ENCODE peak calls at places on chromosomes 11 and 22, in five cellular contexts. W is psoas muscle, U is endodermal cell, G is trophoblast cell, K is body of pancreas. F is an unnamed sample. For H3K36me3, the result is how much of the 10 kb centered on the place peaks cover.

GRCh38 chr11:134024420-134025085 is 44.3 kb upstream of the JAM3 start:
- DNase-seq in K (no peak), U (no peak), G (peak), W (no peak), F (peak)

GRCh38 chr22:17779286-17780115 is 5.2 kb upstream of the BID start:
- DNase-seq in K (no peak), G (no peak), U (no peak), W (no peak), F (no peak)

GRCh38 chr22:42721045-42721434 is 370 bp upstream of the A4GALT start:
- DNase-seq in K (no peak), G (no peak), W (no peak), U (no peak), F (peak)

GRCh38 chr11:121543981-121544380 is 91.2 kb upstream of the SORL1-AS1 start:
- DNase-seq in U (no peak), K (no peak), G (no peak), W (no peak), F (no peak)

GRCh38 chr11:70908223-70908622 is 344.2 kb downstream of the SHANK2 start:
- DNase-seq in K (no peak), W (no peak), G (no peak), U (no peak), F (no peak)

GRCh38 chr11:33617672-33618362 is 82.8 kb downstream of the C11orf91 start:
- DNase-seq in K (no peak), G (no peak), W (no peak), U (no peak), F (no peak)

GRCh38 chr22:24201681-24202590 is 20.6 kb downstream of the SUSD2 start:
- DNase-seq in W (no peak), U (no peak), G (peak), K (no peak), F (no peak)

GRCh38 chr11:57571631-57572030 is 4.2 kb upstream of the UBE2L6 start:
- DNase-seq in G (no peak), K (no peak), W (no peak), U (no peak), F (no peak)

GRCh38 chr22:27115816-27116256 is 458.4 kb downstream of the MIAT start:
- DNase-seq in K (peak), G (no peak), W (no peak), U (no peak), F (no peak)

GRCh38 chr22:44746836-44747519 is 5.4 kb upstream of the ARHGAP8 start:
- DNase-seq in W (no peak), U (peak), K (peak), G (peak), F (no peak)

GRCh38 chr11:7538466-7539454 is 25.0 kb downstream of the PPFIBP2 start:
- DNase-seq in G (peak), U (no peak), K (no peak), W (no peak), F (no peak)

GRCh38 chr11:108364159-108364558 is 103.2 kb downstream of the C11orf65 start:
- DNase-seq in U (no peak), W (no peak), G (no peak), K (no peak), F (no peak)

GRCh38 chr11:12704049-12704448 is 29.8 kb downstream of the TEAD1 start:
- DNase-seq in U (no peak), K (no peak), G (peak), W (no peak), F (no peak)

GRCh38 chr22:35299217-35299716 is 427 bp upstream of the TOM1 start:
- DNase-seq in U (no peak), K (no peak), W (no peak), G (no peak), F (no peak)

GRCh38 chr22:35305525-35306070 is 5.9 kb downstream of the TOM1 start:
- DNase-seq in W (no peak), U (no peak), G (no peak), K (no peak), F (no peak)

GRCh38 chr22:35303029-35303624 is 3.4 kb downstream of the TOM1 start:
- DNase-seq in K (no peak), W (no peak), G (no peak), U (no peak), F (no peak)

GRCh38 chr22:35299717-35300497 is at the start of gene TOM1:
- DNase-seq in U (peak), K (peak), W (peak), G (peak), F (peak)

DNA sequence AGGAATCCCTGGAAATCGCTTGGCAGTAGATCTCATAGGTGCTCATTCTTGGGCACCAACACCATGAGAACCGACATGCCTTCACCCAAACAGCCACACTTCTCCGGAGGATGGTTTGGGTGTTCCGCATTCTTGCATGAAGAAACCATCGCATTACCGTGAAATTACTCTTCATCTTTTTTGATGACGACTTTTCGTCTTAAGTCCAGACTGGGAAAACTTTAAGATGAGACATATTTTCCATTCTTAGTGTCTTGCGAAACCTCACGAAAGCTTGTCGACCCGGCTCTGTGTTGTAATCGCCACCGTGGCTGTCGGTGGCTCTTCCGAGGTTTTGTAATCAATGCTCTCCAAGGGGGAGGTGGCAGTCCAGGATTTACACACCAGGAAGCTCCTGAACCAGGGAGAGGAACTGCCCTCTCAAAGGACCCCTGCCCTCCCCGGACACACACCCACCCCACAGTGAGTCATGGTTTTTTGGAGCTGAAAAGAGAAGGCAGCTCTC is 1.7 kb downstream of the TOM1 start:
- DNase-seq in K (no peak), G (peak), W (peak), U (no peak), F (no peak)
- H3K4me3 ChIP-seq in K (no peak), G (no peak), W (peak), U (no peak), F (no peak)

GRCh38 chr22:30413745-30414524 is 11.6 kb upstream of the MTFP1 start:
- DNase-seq in G (no peak), U (no peak), W (no peak), K (no peak), F (no peak)

GRCh38 chr22:30413001-30413400 is 12.6 kb upstream of the MTFP1 start:
- DNase-seq in U (no peak), W (no peak), G (no peak), K (no peak), F (no peak)

GRCh38 chr22:30416403-30416802 is 9.2 kb upstream of the MTFP1 start:
- DNase-seq in U (no peak), K (no peak), G (no peak), W (no peak), F (no peak)

GRCh38 chr22:30416843-30417242 is 8.7 kb upstream of the MTFP1 start:
- DNase-seq in K (no peak), G (no peak), W (no peak), U (no peak), F (no peak)

GRCh38 chr22:30414525-30415047 is 11.0 kb upstream of the MTFP1 start:
- DNase-seq in G (no peak), W (no peak), K (no peak), U (no peak), F (no peak)
- H3K36me3 ChIP-seq in G (under half), W (under half), K (under half), U (half or more), F (under half)

DNA sequence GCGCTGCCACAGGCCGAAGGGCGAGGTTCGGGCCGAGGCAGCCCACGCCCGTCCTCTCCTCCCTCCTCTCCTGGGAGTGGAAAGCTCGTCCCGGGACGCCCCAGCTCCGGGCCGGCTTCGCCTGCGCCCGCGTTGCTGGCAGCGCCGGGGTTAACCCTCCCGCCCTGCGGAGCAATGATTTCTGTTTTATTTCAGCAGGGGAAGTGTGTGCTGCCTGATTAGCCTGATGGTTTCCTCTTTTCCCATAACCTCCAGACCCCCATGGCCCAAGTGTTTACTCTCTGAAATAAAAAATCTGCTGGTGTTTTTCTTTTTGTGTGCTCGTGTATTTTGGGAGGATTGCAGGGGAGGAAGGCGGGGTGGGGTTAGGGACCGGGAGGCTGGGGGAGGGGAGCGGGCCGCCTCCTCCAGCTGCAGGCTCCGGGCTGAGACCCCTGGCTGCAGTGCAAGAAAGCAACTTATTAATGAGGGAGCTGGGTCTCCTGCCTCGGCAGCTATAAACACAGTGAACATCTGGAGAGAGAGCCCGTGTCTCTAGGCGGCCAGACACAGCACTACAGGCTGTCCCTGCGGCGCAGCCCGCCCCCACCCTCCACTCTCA is 38.6 kb downstream of the ETS1 start:
- DNase-seq in K (peak), W (peak), U (peak), G (no peak), F (peak)
- H3K4me3 ChIP-seq in K (no peak), W (peak), U (peak), G (no peak), F (peak)

GRCh38 chr22:38720350-38720749 is 14.6 kb downstream of the GTPBP1 start:
- DNase-seq in K (no peak), G (no peak), W (no peak), U (no peak), F (no peak)
- H3K36me3 ChIP-seq in K (under half), G (under half), W (under half), U (half or more), F (under half)

DNA sequence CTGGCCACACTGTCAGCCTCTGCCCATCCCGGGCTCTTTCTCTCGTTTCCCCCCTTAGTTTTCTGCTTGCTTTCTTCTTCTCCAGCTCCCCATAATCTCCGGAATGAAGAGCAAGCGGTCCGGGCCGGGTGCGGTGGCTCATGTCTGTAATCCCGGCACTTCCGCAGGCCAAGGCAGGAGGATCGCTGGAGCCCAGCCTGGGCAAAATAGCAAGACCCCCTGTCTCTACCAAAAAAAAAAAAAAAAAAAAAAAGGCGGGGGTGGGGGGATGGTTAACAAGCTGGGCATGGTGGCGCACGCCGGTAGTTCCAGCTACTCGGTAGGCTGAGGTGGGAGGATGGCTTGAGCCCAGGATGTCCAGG is 40.8 kb downstream of the AHNAK start:
- DNase-seq in K (no peak), U (no peak), W (no peak), G (no peak), F (no peak)
- H3K4me3 ChIP-seq in K (no peak), U (no peak), W (peak), G (no peak), F (peak)

GRCh38 chr11:74932797-74933196 is 16.1 kb downstream of the XRRA1 start:
- DNase-seq in K (no peak), U (no peak), W (no peak), G (no peak), F (no peak)
- H3K36me3 ChIP-seq in K (under half), U (half or more), W (under half), G (under half), F (under half)

GRCh38 chr11:112963368-112963955 is 2.2 kb downstream of the NCAM1 start:
- DNase-seq in K (no peak), W (peak), U (no peak), G (no peak), F (peak)

GRCh38 chr11:112958670-112959069 is 2.5 kb upstream of the NCAM1 start:
- DNase-seq in G (peak), U (no peak), W (no peak), K (no peak), F (no peak)

GRCh38 chr11:112962854-112963367 is 1.7 kb downstream of the NCAM1 start:
- DNase-seq in K (peak), U (peak), G (no peak), W (peak), F (peak)

GRCh38 chr11:112961751-112962747 is 829 bp downstream of the NCAM1 start:
- DNase-seq in W (peak), K (no peak), U (peak), G (no peak), F (peak)

DNA sequence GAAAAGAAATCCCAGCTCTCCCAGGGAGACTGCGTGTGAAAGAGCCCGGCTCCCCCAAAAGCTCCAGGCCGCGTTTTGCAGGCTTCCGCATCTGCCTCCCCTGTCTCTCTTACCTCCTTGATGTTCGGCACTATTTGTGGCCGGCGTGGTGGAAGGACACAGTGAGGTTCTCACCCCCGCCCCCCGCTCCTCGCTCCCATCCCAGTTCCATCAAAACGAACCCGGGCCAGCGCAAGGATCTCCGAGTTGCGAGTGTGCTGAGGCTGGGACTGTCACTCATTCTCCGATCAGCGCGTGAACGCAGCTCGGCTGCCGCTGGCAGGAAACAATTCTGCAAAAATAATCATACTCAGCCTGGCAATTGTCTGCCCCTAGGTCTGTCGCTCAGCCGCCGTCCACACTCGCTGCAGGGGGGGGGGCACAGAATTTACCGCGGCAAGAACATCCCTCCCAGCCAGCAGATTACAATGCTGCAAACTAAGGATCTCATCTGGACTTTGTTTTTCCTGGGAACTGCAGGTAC is at the start of gene NCAM1:
- DNase-seq in U (peak), W (peak), K (peak), G (no peak), F (peak)
- H3K4me3 ChIP-seq in U (peak), W (peak), K (peak), G (peak), F (peak)

F was measured in H7.